ENCODE peak calls at places on chromosomes 4 and X, in seven cellular contexts. A, H, F, S, Q, W and U are unnamed samples. For H3K4me1, the result is how much of the 10 kb centered on the place peaks cover.

GRCh38 chrX:13028871-13029336 is 15.5 kb downstream of the FAM9C start:
- DNase-seq in Q (peak), S (peak), A (no peak), W (no peak), F (no peak), H (no peak), U (peak)

GRCh38 chr4:159048166-159048886 is 54.6 kb upstream of the RAPGEF2 start:
- DNase-seq in S (peak), W (no peak), Q (peak), H (peak), F (peak), A (peak), U (peak)

GRCh38 chr4:40507977-40508376 is 121.7 kb downstream of the RBM47 start:
- DNase-seq in W (no peak), S (no peak), A (no peak), H (no peak), Q (no peak), F (no peak), U (no peak)

GRCh38 chrX:10484683-10485247 is 135.6 kb downstream of the MID1 start:
- DNase-seq in S (no peak), H (peak), F (no peak), Q (no peak), W (no peak), A (no peak), U (peak)

GRCh38 chr4:141417387-141417786 is 196.7 kb downstream of the ZNF330 start:
- DNase-seq in A (no peak), H (peak), Q (no peak), S (no peak), F (no peak), W (no peak), U (peak)

GRCh38 chr4:54545663-54546424 is 111.9 kb upstream of the KIT start:
- DNase-seq in Q (no peak), A (no peak), F (no peak), S (no peak), H (peak), W (no peak), U (no peak)

GRCh38 chr4:4919926-4920325 is 60.5 kb downstream of the MSX1 start:
- DNase-seq in W (no peak), A (no peak), S (no peak), Q (no peak), F (no peak), H (no peak), U (no peak)

GRCh38 chr4:95693594-95693993 is 144.8 kb upstream of the UNC5C start:
- DNase-seq in S (peak), Q (peak), H (peak), F (peak), W (peak), A (no peak), U (peak)

GRCh38 chrX:108123591-108124366 is 32.2 kb downstream of the ATG4A start:
- DNase-seq in S (no peak), Q (no peak), F (no peak), W (no peak), H (no peak), A (no peak), U (no peak)

GRCh38 chrX:49103637-49104036 is 19.9 kb downstream of the GPKOW start:
- DNase-seq in S (no peak), W (no peak), A (no peak), Q (no peak), H (no peak), F (peak), U (no peak)

GRCh38 chr4:6534618-6535328 is 40.2 kb upstream of the MAN2B2 start:
- DNase-seq in A (no peak), Q (no peak), W (no peak), H (no peak), F (no peak), S (no peak), U (no peak)

GRCh38 chr4:17310269-17310652 is 201.6 kb downstream of the QDPR start:
- DNase-seq in W (no peak), A (no peak), S (no peak), F (no peak), H (peak), Q (no peak), U (no peak)

GRCh38 chr4:28106155-28106554 is 1245.5 kb downstream of the STIM2 start:
- DNase-seq in W (no peak), Q (no peak), H (no peak), A (no peak), F (no peak), S (no peak), U (no peak)

GRCh38 chrX:120517936-120518335 is 42.8 kb downstream of the CUL4B start:
- DNase-seq in H (peak), W (no peak), F (peak), A (no peak), Q (no peak), S (no peak), U (no peak)

GRCh38 chrX:123756320-123756719 is 23.5 kb upstream of the THOC2 start:
- DNase-seq in H (peak), W (no peak), S (no peak), F (no peak), Q (no peak), A (no peak), U (no peak)

GRCh38 chrX:41457618-41458192 is 10.6 kb downstream of the NYX start:
- DNase-seq in W (no peak), H (no peak), F (no peak), Q (no peak), A (no peak), S (no peak), U (no peak)

GRCh38 chr4:38967260-38968095 is 64.7 kb downstream of the TMEM156 start:
- DNase-seq in W (no peak), H (peak), A (no peak), Q (peak), S (no peak), F (peak), U (peak)

GRCh38 chr4:38860788-38861424 is 4.3 kb upstream of the TLR6 start:
- DNase-seq in Q (peak), W (no peak), A (peak), S (peak), H (peak), F (no peak), U (peak)

DNA sequence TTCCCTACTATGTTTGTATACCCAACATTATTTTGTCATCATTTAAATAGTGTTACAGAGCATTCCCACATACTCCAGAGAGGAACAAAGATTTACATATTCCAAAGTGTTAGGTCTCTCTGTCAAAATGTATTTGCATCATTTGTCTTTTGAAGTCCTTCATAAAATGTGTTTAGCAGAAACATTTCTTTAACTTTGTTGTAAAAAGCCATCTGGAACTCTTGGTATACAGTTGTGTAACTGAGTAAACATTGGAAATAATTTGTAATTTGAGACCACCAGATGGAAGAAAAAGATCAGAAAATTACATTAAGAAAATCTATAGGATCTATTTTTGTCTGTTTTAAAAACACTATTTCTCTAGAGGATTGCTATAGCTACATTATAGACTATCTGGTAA is 56.6 kb upstream of the ALB start:
- DNase-seq in S (no peak), W (no peak), Q (no peak), A (no peak), H (no peak), F (no peak), U (no peak)
- H4K8ac ChIP-seq in S (no peak), W (no peak), Q (no peak), A (no peak), H (no peak), F (no peak), U (no peak)

DNA sequence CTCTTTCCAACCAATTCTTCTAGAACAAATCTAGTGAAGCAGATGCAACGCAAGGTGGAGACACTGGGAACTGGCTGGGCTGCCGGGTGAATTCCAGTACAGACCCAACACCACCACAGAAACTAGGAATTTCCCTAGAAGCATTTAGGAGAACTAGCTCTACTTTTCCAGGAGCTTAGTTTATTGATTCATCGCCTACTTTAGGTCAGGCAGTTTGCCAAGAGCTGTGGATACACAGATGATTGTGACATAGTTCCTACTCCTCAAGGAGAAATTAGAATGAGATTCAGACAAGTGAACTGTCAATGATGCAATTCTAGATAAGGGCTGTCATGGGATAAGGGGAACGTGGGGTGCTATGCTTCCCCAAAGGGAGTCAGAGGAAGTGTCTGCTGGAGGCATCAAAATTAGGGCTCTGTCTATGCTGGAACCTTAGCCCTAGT is 350.0 kb downstream of the CAMK2D start:
- DNase-seq in W (no peak), H (peak), F (peak), Q (no peak), S (no peak), A (no peak), U (no peak)
- H3K4me1 ChIP-seq in W (under half), H (under half), F (under half), Q (under half), S (under half), A (under half), U (under half)

GRCh38 chrX:73836956-73837477 is 274.0 kb downstream of the CHIC1 start:
- DNase-seq in S (no peak), F (no peak), H (no peak), Q (no peak), A (no peak), W (no peak), U (peak)

GRCh38 chrX:73838123-73838522 is 275.1 kb downstream of the CHIC1 start:
- DNase-seq in F (no peak), W (no peak), Q (no peak), A (no peak), H (no peak), S (no peak), U (no peak)

GRCh38 chrX:73841337-73841736 is 278.3 kb downstream of the CHIC1 start:
- DNase-seq in S (no peak), Q (no peak), H (no peak), W (no peak), F (no peak), A (no peak), U (no peak)

GRCh38 chrX:73840120-73840924 is 277.3 kb downstream of the CHIC1 start:
- DNase-seq in W (no peak), F (no peak), A (no peak), Q (no peak), S (no peak), H (no peak), U (no peak)

GRCh38 chrX:73839152-73839551 is 276.2 kb downstream of the CHIC1 start:
- DNase-seq in Q (no peak), F (no peak), W (no peak), H (no peak), S (no peak), A (no peak), U (no peak)
- H4K8ac ChIP-seq in Q (no peak), F (no peak), W (no peak), H (no peak), S (no peak), A (no peak), U (no peak)

GRCh38 chr4:184331155-184331995 is 113.7 kb upstream of the ENPP6 start:
- DNase-seq in F (no peak), H (peak), Q (no peak), S (no peak), A (no peak), W (no peak), U (peak)

GRCh38 chr4:184330008-184330400 is 112.3 kb upstream of the ENPP6 start:
- DNase-seq in A (no peak), F (no peak), H (peak), S (no peak), W (no peak), Q (no peak), U (peak)

GRCh38 chr4:184324939-184325477 is 107.3 kb upstream of the ENPP6 start:
- DNase-seq in A (no peak), F (no peak), W (no peak), S (no peak), H (no peak), Q (peak), U (no peak)

GRCh38 chr4:184328022-184328736 is 110.5 kb upstream of the ENPP6 start:
- DNase-seq in S (no peak), H (no peak), W (no peak), F (no peak), A (no peak), Q (no peak), U (no peak)

GRCh38 chr4:184329235-184330007 is 111.7 kb upstream of the ENPP6 start:
- DNase-seq in Q (no peak), F (no peak), W (no peak), S (no peak), A (no peak), H (no peak), U (no peak)
- H3K4me1 ChIP-seq in Q (under half), F (under half), W (under half), S (under half), A (under half), H (under half), U (under half)

GRCh38 chr4:164880489-164881262 is 3.7 kb downstream of the APELA start:
- DNase-seq in H (no peak), F (no peak), A (no peak), Q (peak), W (no peak), S (no peak), U (no peak)
- H4K8ac ChIP-seq in H (no peak), F (no peak), A (no peak), Q (no peak), W (no peak), S (no peak), U (no peak)

DNA sequence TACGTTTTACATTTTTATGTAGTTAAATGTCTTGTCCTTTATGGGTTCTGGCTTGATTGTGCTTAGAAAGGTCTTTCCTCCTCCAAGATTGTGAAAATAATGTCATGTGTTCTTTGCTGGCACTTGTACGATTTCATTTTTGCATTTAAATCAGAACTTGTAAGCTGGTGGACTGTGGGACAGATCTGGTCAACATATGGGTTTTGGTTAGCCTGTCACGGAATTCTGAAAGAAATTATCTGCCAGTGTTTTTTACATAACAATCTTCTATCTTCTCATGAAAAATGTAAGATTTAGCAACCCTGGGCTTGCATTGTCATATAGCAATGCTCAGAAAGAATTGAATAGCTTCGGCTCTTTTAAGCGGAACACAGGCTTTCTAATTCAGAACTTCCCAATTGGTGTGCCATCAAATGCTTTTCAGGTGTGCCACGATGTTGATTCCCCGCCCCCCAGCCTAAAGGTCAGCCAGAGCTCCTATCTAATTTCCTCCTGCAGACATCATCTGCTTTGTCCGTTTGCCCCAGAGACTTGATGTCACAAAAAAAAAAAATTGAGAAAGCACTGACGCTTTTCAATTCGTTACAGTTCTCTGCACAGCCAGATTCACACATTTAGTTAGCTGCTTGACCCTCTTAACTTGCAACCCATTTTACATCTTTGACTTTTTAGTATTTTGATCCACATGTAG is 16.2 kb downstream of the AFF1 start:
- DNase-seq in S (peak), W (peak), F (no peak), H (no peak), A (no peak), Q (no peak), U (no peak)
- H3K4me1 ChIP-seq in S (under half), W (under half), F (under half), H (under half), A (under half), Q (under half), U (under half)

DNA sequence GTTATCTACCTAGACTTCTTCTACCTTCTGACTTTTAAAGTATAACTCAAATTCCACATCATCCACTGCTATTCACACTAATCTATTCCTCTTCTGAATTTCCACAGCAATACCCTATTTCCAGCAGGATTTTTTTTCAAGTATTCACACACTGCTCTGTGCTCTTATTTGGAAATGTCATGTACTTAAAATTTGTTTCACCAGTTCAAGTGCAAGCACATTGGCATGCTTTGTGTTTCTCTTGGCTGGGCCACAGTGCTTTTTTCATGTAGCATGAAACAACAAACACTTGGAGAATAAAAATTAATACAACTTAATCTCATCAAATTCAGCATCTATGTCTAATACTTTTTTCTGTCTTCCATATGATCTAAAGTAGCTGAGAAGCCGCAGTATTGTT is 161.8 kb upstream of the PCDH18 start:
- DNase-seq in S (no peak), H (no peak), A (no peak), Q (no peak), F (no peak), W (no peak), U (no peak)
- H4K8ac ChIP-seq in S (no peak), H (no peak), A (no peak), Q (no peak), F (no peak), W (no peak), U (no peak)

DNA sequence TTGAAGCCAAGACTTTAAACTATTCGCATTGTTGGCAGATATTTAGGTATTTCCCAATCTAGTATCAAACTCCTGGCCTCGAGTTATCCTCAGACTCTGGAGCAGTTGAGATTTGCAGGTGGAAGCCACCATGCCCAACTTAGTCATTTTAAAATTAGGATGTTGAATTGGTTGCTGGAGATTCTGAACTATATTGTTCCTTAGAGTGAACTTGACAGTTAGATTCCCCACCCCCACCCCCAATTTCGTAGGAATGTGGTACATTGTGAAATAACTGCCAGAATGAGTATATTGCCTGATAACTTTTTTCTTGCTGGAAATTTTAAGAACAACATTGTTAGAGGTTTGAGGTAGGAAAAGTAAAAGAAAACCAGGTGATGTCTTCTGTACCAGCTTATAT is 2.3 kb downstream of the NOCT start:
- DNase-seq in S (no peak), F (no peak), A (no peak), H (no peak), W (no peak), Q (no peak), U (no peak)
- H3K4me1 ChIP-seq in S (under half), F (under half), A (under half), H (under half), W (under half), Q (under half), U (under half)